ENCODE peak calls at places on chromosomes 6 and 20, in eight cellular contexts. T is activated T-cell treated with anti-CD3 and anti-CD28 coated beads for 1 hour, K is NCI-H460, C is kidney tubule cell, Q is HFFc6, B is GDM1, Z is cardiac muscle cell, A is nephron progenitor cell. Y is an unnamed sample.

GRCh38 chr20:62737971-62738881 is 29.6 kb downstream of the NTSR1 start:
- DNase-seq in B (no peak), A (no peak), C (no peak), K (no peak), Z (no peak), T (no peak), Q (no peak), Y (no peak)

GRCh38 chr6:20610636-20611200 is 76.5 kb downstream of the CDKAL1 start:
- DNase-seq in Z (peak), K (no peak), Q (no peak), A (no peak), C (no peak), T (no peak), B (no peak), Y (no peak)

GRCh38 chr6:37088897-37089296 is 81.1 kb upstream of the PIM1 start:
- DNase-seq in K (no peak), Q (no peak), Z (peak), A (no peak), T (no peak), C (no peak), B (no peak), Y (no peak)

GRCh38 chr6:36851149-36851614 is 11.9 kb upstream of the CPNE5 start:
- DNase-seq in C (peak), B (peak), A (peak), T (no peak), Q (peak), K (peak), Z (peak), Y (peak)

GRCh38 chr6:41942045-41942851 is 640 bp upstream of the CCND3 start:
- DNase-seq in B (no peak), C (peak), A (no peak), K (no peak), Z (no peak), Q (no peak), T (no peak), Y (no peak)

GRCh38 chr6:119142051-119142450 is 63.6 kb upstream of the FAM184A start:
- DNase-seq in Q (no peak), T (no peak), B (no peak), K (no peak), C (no peak), A (no peak), Z (no peak), Y (no peak)

GRCh38 chr6:43817192-43817591 is 47.2 kb downstream of the VEGFA start:
- DNase-seq in K (peak), Z (peak), A (no peak), C (peak), T (no peak), B (peak), Q (peak), Y (peak)

GRCh38 chr6:15017251-15017650 is 228.6 kb upstream of the JARID2 start:
- DNase-seq in A (peak), Z (peak), Q (no peak), C (no peak), K (no peak), B (no peak), T (no peak), Y (no peak)

GRCh38 chr20:42749548-42749947 is 440.2 kb downstream of the PTPRT start:
- DNase-seq in C (peak), K (no peak), T (no peak), Z (no peak), A (no peak), Q (no peak), B (no peak), Y (no peak)

GRCh38 chr6:152863618-152864326 is 113.2 kb downstream of the VIP start:
- DNase-seq in A (peak), Z (peak), K (peak), B (peak), C (peak), T (peak), Q (peak), Y (peak)

GRCh38 chr6:40845588-40845987 is 193.4 kb downstream of the UNC5CL start:
- DNase-seq in Z (peak), Q (peak), K (no peak), A (peak), T (no peak), C (peak), B (no peak), Y (peak)

GRCh38 chr6:158452191-158452590 is 107.7 kb upstream of the TMEM181 start:
- DNase-seq in Q (no peak), A (no peak), K (no peak), T (no peak), B (no peak), C (no peak), Z (no peak), Y (no peak)

GRCh38 chr6:30678964-30679726 is 6.3 kb upstream of the DHX16 start:
- DNase-seq in K (peak), T (peak), C (peak), Q (peak), B (peak), Z (peak), A (peak), Y (peak)

GRCh38 chr6:21953831-21954801 is 342.7 kb downstream of the PRL start:
- DNase-seq in B (peak), Z (peak), T (no peak), K (no peak), C (peak), Q (no peak), A (peak), Y (no peak)

GRCh38 chr6:30810813-30811329 is 66.5 kb upstream of the IER3 start:
- DNase-seq in B (no peak), Z (no peak), A (no peak), K (no peak), T (no peak), Q (no peak), C (peak), Y (no peak)

GRCh38 chr6:159852877-159853276 is 37.9 kb upstream of the MAS1 start:
- DNase-seq in K (peak), Z (peak), T (no peak), Q (peak), B (peak), A (no peak), C (no peak), Y (no peak)

GRCh38 chr6:148565931-148566663 is 180.7 kb upstream of the UST start:
- DNase-seq in K (no peak), Z (peak), Q (peak), A (no peak), T (no peak), B (peak), C (peak), Y (no peak)

GRCh38 chr6:52087498-52087999 is at the start of gene PKHD1:
- DNase-seq in T (no peak), A (no peak), Z (peak), C (peak), Q (no peak), K (no peak), B (no peak), Y (no peak)

GRCh38 chr6:34792605-34793500 is 970 bp downstream of the BLTP3A start:
- DNase-seq in Z (peak), Q (peak), C (peak), B (peak), T (no peak), K (no peak), A (peak), Y (peak)

GRCh38 chr6:1381397-1382330 is 7.7 kb upstream of the FOXF2 start:
- DNase-seq in Q (no peak), K (peak), T (peak), B (peak), A (peak), C (peak), Z (peak), Y (peak)

GRCh38 chr6:6725834-6726194 is 137.3 kb downstream of the LY86 start:
- DNase-seq in Z (no peak), C (no peak), A (no peak), T (no peak), K (no peak), B (peak), Q (no peak), Y (no peak)

GRCh38 chr6:149130093-149130872 is 187.2 kb upstream of the TAB2 start:
- DNase-seq in Z (no peak), A (no peak), C (peak), B (no peak), T (no peak), K (no peak), Q (no peak), Y (no peak)

GRCh38 chr6:63543001-63543400 is 29.3 kb upstream of the LOC128125822 start:
- DNase-seq in C (no peak), Q (no peak), A (no peak), B (no peak), T (no peak), K (no peak), Z (no peak), Y (no peak)

GRCh38 chr6:106098383-106099234 is 12.5 kb downstream of the PRDM1 start:
- DNase-seq in A (no peak), B (peak), Z (peak), T (peak), Q (peak), C (no peak), K (peak), Y (no peak)

GRCh38 chr20:32515631-32516101 is 69.5 kb downstream of the NOL4L start:
- DNase-seq in Q (no peak), C (no peak), B (no peak), A (no peak), T (no peak), K (no peak), Z (no peak), Y (no peak)

GRCh38 chr20:24100370-24101011 is 111.9 kb upstream of the GGTLC1 start:
- DNase-seq in K (peak), T (peak), A (peak), Z (peak), B (peak), C (peak), Q (peak), Y (peak)

GRCh38 chr20:45810191-45810590 is 2.3 kb upstream of the UBE2C start:
- DNase-seq in Q (no peak), B (peak), A (no peak), T (no peak), C (no peak), Z (no peak), K (no peak), Y (no peak)

GRCh38 chr6:27209167-27209566 is 38.3 kb upstream of the PRSS16 start:
- DNase-seq in B (no peak), T (no peak), Z (no peak), Q (no peak), A (no peak), K (no peak), C (no peak), Y (no peak)

GRCh38 chr6:39731565-39731964 is 6.4 kb upstream of the KIF6 start:
- DNase-seq in Q (no peak), B (no peak), T (no peak), K (no peak), Z (no peak), C (no peak), A (no peak), Y (no peak)

GRCh38 chr20:555933-556332 is 12.3 kb upstream of the CSNK2A1 start:
- DNase-seq in Z (peak), A (no peak), C (peak), B (no peak), T (no peak), K (no peak), Q (no peak), Y (no peak)

GRCh38 chr6:82015043-82015442 is 232.5 kb downstream of the IBTK start:
- DNase-seq in Z (no peak), T (no peak), B (peak), C (peak), A (no peak), K (no peak), Q (peak), Y (no peak)

GRCh38 chr6:12886961-12887775 is 170.6 kb downstream of the PHACTR1 start:
- DNase-seq in K (no peak), Q (no peak), A (no peak), B (no peak), C (peak), T (no peak), Z (peak), Y (no peak)

GRCh38 chr6:157721431-157722229 is 101.4 kb upstream of the SNX9 start:
- DNase-seq in C (no peak), K (no peak), B (no peak), A (no peak), Z (no peak), T (no peak), Q (no peak), Y (no peak)

GRCh38 chr6:17506531-17506930 is 93.6 kb upstream of the FAM8A1 start:
- DNase-seq in C (no peak), Q (no peak), K (no peak), T (no peak), Z (no peak), A (no peak), B (no peak), Y (no peak)